ENCODE peak calls at places on chromosomes 16 and 17, in eight cellular contexts. C, J, T, S, V, W, M and E are unnamed samples.

GRCh38 chr16:23676924-23677480 is 1.7 kb upstream of the PLK1 start:
- DNase-seq in C (no peak), J (no peak), T (no peak), S (no peak), V (no peak), W (no peak), M (no peak), E (no peak)

GRCh38 chr17:49898547-49899490 is 51.0 kb upstream of the TAC4 start:
- DNase-seq in C (no peak), J (no peak), T (no peak), S (no peak), V (no peak), W (no peak), M (no peak), E (no peak)

GRCh38 chr17:65593092-65593869 is 31.8 kb upstream of the AXIN2 start:
- DNase-seq in C (no peak), J (no peak), T (no peak), S (no peak), V (no peak), W (no peak), M (no peak), E (no peak)

GRCh38 chr17:17537311-17538099 is 41.3 kb upstream of the RASD1 start:
- DNase-seq in C (no peak), J (no peak), T (no peak), S (no peak), V (no peak), W (no peak), M (no peak), E (no peak)

GRCh38 chr17:39027037-39027436 is 59.8 kb upstream of the FBXO47 start:
- DNase-seq in C (no peak), J (peak; percentile 39), T (peak; percentile 8), S (no peak), V (no peak), W (peak; percentile 91), M (no peak), E (no peak)

GRCh38 chr17:21302711-21303425 is 18.4 kb downstream of the MAP2K3 start:
- DNase-seq in C (no peak), J (no peak), T (no peak), S (no peak), V (no peak), W (no peak), M (no peak), E (no peak)

GRCh38 chr16:88807142-88807625 is 3.6 kb downstream of the CDT1 start:
- DNase-seq in C (no peak), J (no peak), T (no peak), S (no peak), V (no peak), W (no peak), M (no peak), E (no peak)

GRCh38 chr16:81647527-81647926 is 131.6 kb upstream of the PLCG2 start:
- DNase-seq in C (no peak), J (no peak), T (no peak), S (no peak), V (no peak), W (no peak), M (no peak), E (no peak)

GRCh38 chr16:86494039-86494564 is 16.2 kb upstream of the FOXF1 start:
- DNase-seq in C (no peak), J (no peak), T (no peak), S (no peak), V (no peak), W (no peak), M (no peak), E (no peak)

GRCh38 chr17:332023-332422 is 20.6 kb downstream of the RPH3AL start:
- DNase-seq in C (no peak), J (no peak), T (no peak), S (no peak), V (no peak), W (no peak), M (no peak), E (no peak)

GRCh38 chr16:47849736-47850135 is 306.1 kb downstream of the ABCC12 start:
- DNase-seq in C (no peak), J (no peak), T (no peak), S (no peak), V (no peak), W (no peak), M (no peak), E (no peak)

GRCh38 chr16:57976331-57976796 is 5.4 kb upstream of the CNGB1 start:
- DNase-seq in C (no peak), J (no peak), T (no peak), S (no peak), V (no peak), W (no peak), M (no peak), E (no peak)

GRCh38 chr17:72487731-72488325 is 367.0 kb downstream of the SOX9 start:
- DNase-seq in C (no peak), J (no peak), T (no peak), S (no peak), V (no peak), W (peak; percentile 7), M (no peak), E (no peak)

GRCh38 chr17:61186996-61187395 is 212.6 kb upstream of the TBX2 start:
- DNase-seq in C (no peak), J (no peak), T (no peak), S (no peak), V (no peak), W (no peak), M (no peak), E (no peak)

GRCh38 chr17:16297367-16298139 is 55.7 kb downstream of the CENPV start:
- DNase-seq in C (no peak), J (no peak), T (no peak), S (no peak), V (no peak), W (no peak), M (no peak), E (no peak)

GRCh38 chr17:35892091-35892637 is 12.0 kb upstream of the CCL5 start:
- DNase-seq in C (no peak), J (no peak), T (no peak), S (no peak), V (no peak), W (no peak), M (no peak), E (no peak)

GRCh38 chr16:1793578-1794220 is at the start of gene IGFALS:
- DNase-seq in C (no peak), J (no peak), T (no peak), S (no peak), V (no peak), W (no peak), M (no peak), E (no peak)

GRCh38 chr17:42695500-42695899 is 13.2 kb downstream of the CNTNAP1 start:
- DNase-seq in C (no peak), J (no peak), T (no peak), S (no peak), V (no peak), W (no peak), M (no peak), E (no peak)

GRCh38 chr16:86214326-86215232 is 295.7 kb upstream of the FOXF1 start:
- DNase-seq in C (no peak), J (no peak), T (no peak), S (no peak), V (no peak), W (no peak), M (no peak), E (no peak)

GRCh38 chr17:66636111-66636510 is 198.8 kb upstream of the CACNG5 start:
- DNase-seq in C (no peak), J (no peak), T (no peak), S (no peak), V (no peak), W (no peak), M (no peak), E (no peak)

GRCh38 chr16:85129846-85130706 is 17.8 kb upstream of the CIBAR2 start:
- DNase-seq in C (no peak), J (no peak), T (no peak), S (no peak), V (no peak), W (no peak), M (no peak), E (no peak)

GRCh38 chr17:77381731-77382130 is 241.0 kb downstream of the SEC14L1 start:
- DNase-seq in C (no peak), J (no peak), T (no peak), S (no peak), V (no peak), W (no peak), M (no peak), E (no peak)

GRCh38 chr17:42184717-42185496 is at the start of gene HCRT:
- DNase-seq in C (no peak), J (peak; percentile 58), T (no peak), S (no peak), V (no peak), W (no peak), M (no peak), E (no peak)

GRCh38 chr16:2595376-2596200 is 57.8 kb downstream of the PDPK1 start:
- DNase-seq in C (no peak), J (no peak), T (no peak), S (no peak), V (no peak), W (no peak), M (no peak), E (no peak)

GRCh38 chr17:1485311-1485747 is 7.2 kb downstream of the MYO1C start:
- DNase-seq in C (no peak), J (no peak), T (peak; percentile 27), S (no peak), V (no peak), W (no peak), M (no peak), E (peak; percentile 16)

GRCh38 chr17:71926746-71927398 is 193.9 kb upstream of the SOX9 start:
- DNase-seq in C (no peak), J (no peak), T (no peak), S (no peak), V (no peak), W (no peak), M (no peak), E (no peak)

GRCh38 chr17:48003686-48004120 is 32.8 kb downstream of the CDK5RAP3 start:
- DNase-seq in C (no peak), J (no peak), T (no peak), S (no peak), V (no peak), W (peak; percentile 90), M (no peak), E (no peak)

GRCh38 chr16:76956394-76956793 is 234.6 kb upstream of the MON1B start:
- DNase-seq in C (no peak), J (no peak), T (no peak), S (no peak), V (no peak), W (no peak), M (no peak), E (no peak)

GRCh38 chr17:50853015-50853615 is 13.0 kb downstream of the TOB1 start:
- DNase-seq in C (no peak), J (no peak), T (no peak), S (no peak), V (no peak), W (no peak), M (no peak), E (no peak)

GRCh38 chr17:9893606-9894005 is 11.5 kb downstream of the RCVRN start:
- DNase-seq in C (no peak), J (no peak), T (no peak), S (no peak), V (no peak), W (no peak), M (no peak), E (no peak)